ENCODE peak calls at places on chromosome 12, in ten cellular contexts. W is foreskin fibroblast; H is left ventricle myocardium inferior; R is endothelial cell of umbilical vein; X is adipocyte; G is NCI-H1694 treated with DMSO at 0.1 percent for 48 hours; Q is anterior cingulate cortex; Z is endothelial cell; U is GM04504; F is Jurkat, Clone E6-1. B is an unnamed sample.

GRCh38 chr12:112333030-112333429 is 49.2 kb downstream of the HECTD4 start:
- DNase-seq in W (no peak), H (no peak), R (no peak), X (no peak), G (no peak), Q (no peak), Z (no peak), U (no peak), F (no peak), B (no peak)

GRCh38 chr12:124622326-124622725 is 54.9 kb upstream of the NCOR2 start:
- DNase-seq in W (no peak), H (no peak), R (no peak), X (no peak), G (no peak), Q (no peak), Z (no peak), U (no peak), F (no peak), B (no peak)

GRCh38 chr12:91057771-91058170 is at the start of gene KERA:
- DNase-seq in W (no peak), H (no peak), R (no peak), X (no peak), G (no peak), Q (no peak), Z (no peak), U (no peak), F (no peak), B (no peak)

GRCh38 chr12:19850341-19851065 is 411.2 kb downstream of the AEBP2 start:
- DNase-seq in W (no peak), H (no peak), R (no peak), X (peak; percentile 76), G (no peak), Q (no peak), Z (no peak), U (peak; percentile 58), F (no peak), B (no peak)

GRCh38 chr12:26810330-26810729 is 22.7 kb downstream of the ITPR2 start:
- DNase-seq in W (peak; percentile 79), H (peak; percentile 57), R (peak; percentile 75), X (peak; percentile 90), G (no peak), Q (peak; percentile 66), Z (peak; percentile 15), U (peak; percentile 58), F (no peak), B (no peak)

GRCh38 chr12:51323966-51324895 is at the start of gene BIN2:
- DNase-seq in W (no peak), H (peak; percentile 56), R (no peak), X (no peak), G (no peak), Q (no peak), Z (no peak), U (no peak), F (peak; percentile 69), B (peak; percentile 89)

GRCh38 chr12:54357802-54358619 is 6.3 kb downstream of the GPR84 start:
- DNase-seq in W (no peak), H (no peak), R (peak; percentile 47), X (peak; percentile 42), G (peak; percentile 45), Q (peak; percentile 21), Z (no peak), U (no peak), F (peak; percentile 82), B (peak; percentile 73)

GRCh38 chr12:52837341-52837741 is 3.2 kb upstream of the KRT79 start:
- DNase-seq in W (peak; percentile 70), H (no peak), R (peak; percentile 23), X (peak; percentile 57), G (no peak), Q (no peak), Z (no peak), U (peak; percentile 31), F (no peak), B (no peak)

GRCh38 chr12:67415473-67415872 is 146.3 kb downstream of the CAND1 start:
- DNase-seq in W (peak; percentile 74), H (no peak), R (no peak), X (peak; percentile 28), G (peak; percentile 65), Q (peak; percentile 36), Z (peak; percentile 10), U (no peak), F (peak; percentile 28), B (peak; percentile 6)

GRCh38 chr12:67356400-67356799 is 87.2 kb downstream of the CAND1 start:
- DNase-seq in W (no peak), H (no peak), R (no peak), X (no peak), G (no peak), Q (no peak), Z (no peak), U (no peak), F (no peak), B (no peak)

GRCh38 chr12:89357297-89357730 is 5.0 kb upstream of the DUSP6 start:
- DNase-seq in W (no peak), H (no peak), R (no peak), X (no peak), G (no peak), Q (no peak), Z (no peak), U (no peak), F (no peak), B (no peak)

GRCh38 chr12:30694412-30694955 is 1.2 kb downstream of the IPO8 start:
- DNase-seq in W (peak; percentile 29), H (no peak), R (no peak), X (peak; percentile 46), G (no peak), Q (no peak), Z (no peak), U (no peak), F (no peak), B (no peak)

GRCh38 chr12:107951024-107951423 is 176.5 kb downstream of the ASCL4 start:
- DNase-seq in W (no peak), H (no peak), R (no peak), X (no peak), G (no peak), Q (no peak), Z (no peak), U (no peak), F (no peak), B (no peak)

GRCh38 chr12:122051231-122051876 is 27.2 kb upstream of the MLXIP start:
- DNase-seq in W (peak; percentile 27), H (peak; percentile 56), R (peak; percentile 39), X (no peak), G (no peak), Q (no peak), Z (no peak), U (no peak), F (no peak), B (no peak)

GRCh38 chr12:41923351-41923750 is 221.3 kb downstream of the GXYLT1 start:
- DNase-seq in W (no peak), H (no peak), R (no peak), X (no peak), G (no peak), Q (no peak), Z (no peak), U (no peak), F (no peak), B (no peak)

GRCh38 chr12:13204428-13204827 is 7.9 kb downstream of the EMP1 start:
- DNase-seq in W (peak; percentile 51), H (no peak), R (peak; percentile 75), X (no peak), G (no peak), Q (no peak), Z (no peak), U (no peak), F (no peak), B (no peak)

GRCh38 chr12:88578821-88579518 is 1.3 kb downstream of the KITLG start:
- DNase-seq in W (peak; percentile 73), H (no peak), R (peak; percentile 49), X (peak; percentile 48), G (peak; percentile 42), Q (no peak), Z (peak; percentile 57), U (no peak), F (no peak), B (no peak)

GRCh38 chr12:121773011-121773777 is 20.3 kb downstream of the RHOF start:
- DNase-seq in W (peak; percentile 82), H (peak; percentile 58), R (peak; percentile 40), X (peak; percentile 76), G (peak; percentile 42), Q (peak; percentile 25), Z (peak; percentile 75), U (no peak), F (peak; percentile 58), B (peak; percentile 75)

GRCh38 chr12:104049278-104050257 is at the start of gene GLT8D2:
- DNase-seq in W (peak; percentile 96), H (peak; percentile 64), R (peak; percentile 43), X (peak; percentile 97), G (no peak), Q (no peak), Z (peak; percentile 42), U (peak; percentile 68), F (no peak), B (no peak)

GRCh38 chr12:128109636-128110035 is 157.3 kb upstream of the TMEM132C start:
- DNase-seq in W (no peak), H (no peak), R (no peak), X (no peak), G (no peak), Q (no peak), Z (no peak), U (no peak), F (no peak), B (no peak)

GRCh38 chr12:81815611-81816010 is 56.5 kb upstream of the PPFIA2 start:
- DNase-seq in W (no peak), H (no peak), R (no peak), X (no peak), G (no peak), Q (no peak), Z (no peak), U (no peak), F (no peak), B (no peak)

GRCh38 chr12:38282886-38283285 is 33.7 kb upstream of the ALG10B start:
- DNase-seq in W (no peak), H (no peak), R (no peak), X (no peak), G (no peak), Q (no peak), Z (no peak), U (no peak), F (no peak), B (no peak)

GRCh38 chr12:72275551-72275950 is 3.4 kb downstream of the TRHDE start:
- DNase-seq in W (peak; percentile 34), H (no peak), R (no peak), X (no peak), G (no peak), Q (no peak), Z (no peak), U (no peak), F (no peak), B (no peak)

GRCh38 chr12:20415013-20415412 is 46.7 kb downstream of the PDE3A start:
- DNase-seq in W (no peak), H (peak; percentile 20), R (peak; percentile 92), X (no peak), G (peak; percentile 86), Q (no peak), Z (no peak), U (no peak), F (peak; percentile 27), B (no peak)

GRCh38 chr12:89354630-89354931 is 2.3 kb upstream of the DUSP6 start:
- DNase-seq in W (no peak), H (no peak), R (peak; percentile 39), X (no peak), G (no peak), Q (no peak), Z (no peak), U (no peak), F (no peak), B (no peak)

GRCh38 chr12:90065301-90065801 is 356.7 kb upstream of the ATP2B1 start:
- DNase-seq in W (peak; percentile 25), H (no peak), R (peak; percentile 83), X (no peak), G (peak; percentile 1), Q (no peak), Z (no peak), U (no peak), F (no peak), B (no peak)

GRCh38 chr12:89243786-89244185 is 108.5 kb downstream of the DUSP6 start:
- DNase-seq in W (peak; percentile 63), H (no peak), R (no peak), X (no peak), G (no peak), Q (no peak), Z (no peak), U (no peak), F (no peak), B (peak; percentile 36)

GRCh38 chr12:119207161-119207560 is 28.4 kb downstream of the HSPB8 start:
- DNase-seq in W (no peak), H (no peak), R (no peak), X (no peak), G (no peak), Q (no peak), Z (no peak), U (no peak), F (no peak), B (no peak)

B was measured in DND-41.